ENCODE peak calls at places on chromosomes 1 and 21, in five cellular contexts. One of them, this sample, is unnamed.
A peak's percentile ranks its signal among the peaks of the same experiment; 100 is the strongest.

GRCh38 chr1:98383341-98383740 is 278.2 kb upstream of the SNX7 start:
- DNase-seq in stimulated activated CD8-positive, alpha-beta memory T cell treated with anti-CD3 and anti-CD28 coated beads, Interleukin-15, amount 100 ng/mL, for 1 hour: no peak
- DNase-seq in GM03348: no peak
- DNase-seq in stimulated activated CD4-positive, alpha-beta T cell treated with anti-CD3 and anti-CD28 coated beads, Interleukin-2, amount 100 ng/mL, for 24 hours: no peak
- DNase-seq in T-helper 9 cell: no peak
- DNase-seq in this sample: no peak

GRCh38 chr1:67724928-67725560 is 40.0 kb downstream of the GADD45A start:
- DNase-seq in stimulated activated CD8-positive, alpha-beta memory T cell treated with anti-CD3 and anti-CD28 coated beads, Interleukin-15, amount 100 ng/mL, for 1 hour: no peak
- DNase-seq in GM03348: peak; percentile 63
- DNase-seq in stimulated activated CD4-positive, alpha-beta T cell treated with anti-CD3 and anti-CD28 coated beads, Interleukin-2, amount 100 ng/mL, for 24 hours: no peak
- DNase-seq in T-helper 9 cell: no peak
- DNase-seq in this sample: no peak

GRCh38 chr1:53600001-53600400 is 139.0 kb downstream of the GLIS1 start:
- DNase-seq in stimulated activated CD8-positive, alpha-beta memory T cell treated with anti-CD3 and anti-CD28 coated beads, Interleukin-15, amount 100 ng/mL, for 1 hour: no peak
- DNase-seq in GM03348: no peak
- DNase-seq in stimulated activated CD4-positive, alpha-beta T cell treated with anti-CD3 and anti-CD28 coated beads, Interleukin-2, amount 100 ng/mL, for 24 hours: no peak
- DNase-seq in T-helper 9 cell: no peak
- DNase-seq in this sample: no peak

GRCh38 chr1:156591432-156592157 is at the start of gene NAXE:
- DNase-seq in stimulated activated CD8-positive, alpha-beta memory T cell treated with anti-CD3 and anti-CD28 coated beads, Interleukin-15, amount 100 ng/mL, for 1 hour: peak; percentile 38
- DNase-seq in GM03348: peak; percentile 96
- DNase-seq in stimulated activated CD4-positive, alpha-beta T cell treated with anti-CD3 and anti-CD28 coated beads, Interleukin-2, amount 100 ng/mL, for 24 hours: peak; percentile 76
- DNase-seq in T-helper 9 cell: peak; percentile 55
- DNase-seq in this sample: peak; percentile 51

GRCh38 chr1:76465030-76465429 is 390.5 kb downstream of the ST6GALNAC3 start:
- DNase-seq in stimulated activated CD8-positive, alpha-beta memory T cell treated with anti-CD3 and anti-CD28 coated beads, Interleukin-15, amount 100 ng/mL, for 1 hour: no peak
- DNase-seq in GM03348: no peak
- DNase-seq in stimulated activated CD4-positive, alpha-beta T cell treated with anti-CD3 and anti-CD28 coated beads, Interleukin-2, amount 100 ng/mL, for 24 hours: no peak
- DNase-seq in T-helper 9 cell: no peak
- DNase-seq in this sample: no peak

GRCh38 chr1:151511636-151512215 is 539 bp downstream of the CGN start:
- DNase-seq in stimulated activated CD8-positive, alpha-beta memory T cell treated with anti-CD3 and anti-CD28 coated beads, Interleukin-15, amount 100 ng/mL, for 1 hour: no peak
- DNase-seq in GM03348: peak; percentile 21
- DNase-seq in stimulated activated CD4-positive, alpha-beta T cell treated with anti-CD3 and anti-CD28 coated beads, Interleukin-2, amount 100 ng/mL, for 24 hours: peak; percentile 35
- DNase-seq in T-helper 9 cell: peak; percentile 31
- DNase-seq in this sample: peak; percentile 9

GRCh38 chr1:156371553-156372264 is 2.7 kb downstream of the RHBG start:
- DNase-seq in stimulated activated CD8-positive, alpha-beta memory T cell treated with anti-CD3 and anti-CD28 coated beads, Interleukin-15, amount 100 ng/mL, for 1 hour: no peak
- DNase-seq in GM03348: peak; percentile 70
- DNase-seq in stimulated activated CD4-positive, alpha-beta T cell treated with anti-CD3 and anti-CD28 coated beads, Interleukin-2, amount 100 ng/mL, for 24 hours: no peak
- DNase-seq in T-helper 9 cell: no peak
- DNase-seq in this sample: no peak

GRCh38 chr1:164726235-164726634 is 167.3 kb downstream of the PBX1 start:
- DNase-seq in stimulated activated CD8-positive, alpha-beta memory T cell treated with anti-CD3 and anti-CD28 coated beads, Interleukin-15, amount 100 ng/mL, for 1 hour: no peak
- DNase-seq in GM03348: peak; percentile 72
- DNase-seq in stimulated activated CD4-positive, alpha-beta T cell treated with anti-CD3 and anti-CD28 coated beads, Interleukin-2, amount 100 ng/mL, for 24 hours: no peak
- DNase-seq in T-helper 9 cell: no peak
- DNase-seq in this sample: no peak

GRCh38 chr1:183648042-183648441 is 5.1 kb downstream of the APOBEC4 start:
- DNase-seq in stimulated activated CD8-positive, alpha-beta memory T cell treated with anti-CD3 and anti-CD28 coated beads, Interleukin-15, amount 100 ng/mL, for 1 hour: no peak
- DNase-seq in GM03348: no peak
- DNase-seq in stimulated activated CD4-positive, alpha-beta T cell treated with anti-CD3 and anti-CD28 coated beads, Interleukin-2, amount 100 ng/mL, for 24 hours: no peak
- DNase-seq in T-helper 9 cell: no peak
- DNase-seq in this sample: no peak

GRCh38 chr1:36098650-36099365 is 10.1 kb downstream of the ADPRS start:
- DNase-seq in stimulated activated CD8-positive, alpha-beta memory T cell treated with anti-CD3 and anti-CD28 coated beads, Interleukin-15, amount 100 ng/mL, for 1 hour: no peak
- DNase-seq in GM03348: no peak
- DNase-seq in stimulated activated CD4-positive, alpha-beta T cell treated with anti-CD3 and anti-CD28 coated beads, Interleukin-2, amount 100 ng/mL, for 24 hours: no peak
- DNase-seq in T-helper 9 cell: no peak
- DNase-seq in this sample: no peak

GRCh38 chr1:115433483-115433882 is 95.4 kb upstream of the NGF start:
- DNase-seq in stimulated activated CD8-positive, alpha-beta memory T cell treated with anti-CD3 and anti-CD28 coated beads, Interleukin-15, amount 100 ng/mL, for 1 hour: no peak
- DNase-seq in GM03348: no peak
- DNase-seq in stimulated activated CD4-positive, alpha-beta T cell treated with anti-CD3 and anti-CD28 coated beads, Interleukin-2, amount 100 ng/mL, for 24 hours: no peak
- DNase-seq in T-helper 9 cell: no peak
- DNase-seq in this sample: no peak

GRCh38 chr1:221292652-221293051 is 413.4 kb downstream of the HLX start:
- DNase-seq in stimulated activated CD8-positive, alpha-beta memory T cell treated with anti-CD3 and anti-CD28 coated beads, Interleukin-15, amount 100 ng/mL, for 1 hour: no peak
- DNase-seq in GM03348: no peak
- DNase-seq in stimulated activated CD4-positive, alpha-beta T cell treated with anti-CD3 and anti-CD28 coated beads, Interleukin-2, amount 100 ng/mL, for 24 hours: no peak
- DNase-seq in T-helper 9 cell: no peak
- DNase-seq in this sample: no peak

GRCh38 chr1:41474490-41475271 is 9.8 kb downstream of the EDN2 start:
- DNase-seq in stimulated activated CD8-positive, alpha-beta memory T cell treated with anti-CD3 and anti-CD28 coated beads, Interleukin-15, amount 100 ng/mL, for 1 hour: no peak
- DNase-seq in GM03348: no peak
- DNase-seq in stimulated activated CD4-positive, alpha-beta T cell treated with anti-CD3 and anti-CD28 coated beads, Interleukin-2, amount 100 ng/mL, for 24 hours: no peak
- DNase-seq in T-helper 9 cell: no peak
- DNase-seq in this sample: no peak

GRCh38 chr1:173103006-173103405 is 52.3 kb upstream of the TNFSF18 start:
- DNase-seq in stimulated activated CD8-positive, alpha-beta memory T cell treated with anti-CD3 and anti-CD28 coated beads, Interleukin-15, amount 100 ng/mL, for 1 hour: no peak
- DNase-seq in GM03348: no peak
- DNase-seq in stimulated activated CD4-positive, alpha-beta T cell treated with anti-CD3 and anti-CD28 coated beads, Interleukin-2, amount 100 ng/mL, for 24 hours: no peak
- DNase-seq in T-helper 9 cell: no peak
- DNase-seq in this sample: no peak

GRCh38 chr1:39154553-39155361 is 49.7 kb upstream of the MACF1 start:
- DNase-seq in stimulated activated CD8-positive, alpha-beta memory T cell treated with anti-CD3 and anti-CD28 coated beads, Interleukin-15, amount 100 ng/mL, for 1 hour: no peak
- DNase-seq in GM03348: peak; percentile 82
- DNase-seq in stimulated activated CD4-positive, alpha-beta T cell treated with anti-CD3 and anti-CD28 coated beads, Interleukin-2, amount 100 ng/mL, for 24 hours: no peak
- DNase-seq in T-helper 9 cell: no peak
- DNase-seq in this sample: no peak

GRCh38 chr21:43832158-43832550 is 32.9 kb upstream of the AGPAT3 start:
- DNase-seq in stimulated activated CD8-positive, alpha-beta memory T cell treated with anti-CD3 and anti-CD28 coated beads, Interleukin-15, amount 100 ng/mL, for 1 hour: no peak
- DNase-seq in GM03348: no peak
- DNase-seq in stimulated activated CD4-positive, alpha-beta T cell treated with anti-CD3 and anti-CD28 coated beads, Interleukin-2, amount 100 ng/mL, for 24 hours: no peak
- DNase-seq in T-helper 9 cell: no peak
- DNase-seq in this sample: no peak

GRCh38 chr1:212956231-212956630 is 5.9 kb downstream of the VASH2 start:
- DNase-seq in stimulated activated CD8-positive, alpha-beta memory T cell treated with anti-CD3 and anti-CD28 coated beads, Interleukin-15, amount 100 ng/mL, for 1 hour: no peak
- DNase-seq in GM03348: no peak
- DNase-seq in stimulated activated CD4-positive, alpha-beta T cell treated with anti-CD3 and anti-CD28 coated beads, Interleukin-2, amount 100 ng/mL, for 24 hours: no peak
- DNase-seq in T-helper 9 cell: no peak
- DNase-seq in this sample: no peak

GRCh38 chr1:117241512-117241911 is 30.8 kb upstream of the VTCN1 start:
- DNase-seq in stimulated activated CD8-positive, alpha-beta memory T cell treated with anti-CD3 and anti-CD28 coated beads, Interleukin-15, amount 100 ng/mL, for 1 hour: no peak
- DNase-seq in GM03348: no peak
- DNase-seq in stimulated activated CD4-positive, alpha-beta T cell treated with anti-CD3 and anti-CD28 coated beads, Interleukin-2, amount 100 ng/mL, for 24 hours: no peak
- DNase-seq in T-helper 9 cell: no peak
- DNase-seq in this sample: no peak

GRCh38 chr1:191752342-191752741 is 405.9 kb upstream of the RGS18 start:
- DNase-seq in stimulated activated CD8-positive, alpha-beta memory T cell treated with anti-CD3 and anti-CD28 coated beads, Interleukin-15, amount 100 ng/mL, for 1 hour: no peak
- DNase-seq in GM03348: no peak
- DNase-seq in stimulated activated CD4-positive, alpha-beta T cell treated with anti-CD3 and anti-CD28 coated beads, Interleukin-2, amount 100 ng/mL, for 24 hours: no peak
- DNase-seq in T-helper 9 cell: no peak
- DNase-seq in this sample: no peak

GRCh38 chr1:8077120-8077573 is 51.0 kb upstream of the ERRFI1 start:
- DNase-seq in stimulated activated CD8-positive, alpha-beta memory T cell treated with anti-CD3 and anti-CD28 coated beads, Interleukin-15, amount 100 ng/mL, for 1 hour: no peak
- DNase-seq in GM03348: peak; percentile 82
- DNase-seq in stimulated activated CD4-positive, alpha-beta T cell treated with anti-CD3 and anti-CD28 coated beads, Interleukin-2, amount 100 ng/mL, for 24 hours: no peak
- DNase-seq in T-helper 9 cell: no peak
- DNase-seq in this sample: no peak

GRCh38 chr1:181676269-181676668 is 193.0 kb downstream of the CACNA1E start:
- DNase-seq in stimulated activated CD8-positive, alpha-beta memory T cell treated with anti-CD3 and anti-CD28 coated beads, Interleukin-15, amount 100 ng/mL, for 1 hour: no peak
- DNase-seq in GM03348: peak; percentile 22
- DNase-seq in stimulated activated CD4-positive, alpha-beta T cell treated with anti-CD3 and anti-CD28 coated beads, Interleukin-2, amount 100 ng/mL, for 24 hours: no peak
- DNase-seq in T-helper 9 cell: no peak
- DNase-seq in this sample: no peak

GRCh38 chr1:67214420-67215174 is 48.3 kb downstream of the IL23R start:
- DNase-seq in stimulated activated CD8-positive, alpha-beta memory T cell treated with anti-CD3 and anti-CD28 coated beads, Interleukin-15, amount 100 ng/mL, for 1 hour: peak; percentile 12
- DNase-seq in GM03348: peak; percentile 24
- DNase-seq in stimulated activated CD4-positive, alpha-beta T cell treated with anti-CD3 and anti-CD28 coated beads, Interleukin-2, amount 100 ng/mL, for 24 hours: peak; percentile 69
- DNase-seq in T-helper 9 cell: peak; percentile 28
- DNase-seq in this sample: peak; percentile 25

GRCh38 chr1:204438628-204439027 is 27.0 kb upstream of the PPP1R15B start:
- DNase-seq in stimulated activated CD8-positive, alpha-beta memory T cell treated with anti-CD3 and anti-CD28 coated beads, Interleukin-15, amount 100 ng/mL, for 1 hour: no peak
- DNase-seq in GM03348: peak; percentile 93
- DNase-seq in stimulated activated CD4-positive, alpha-beta T cell treated with anti-CD3 and anti-CD28 coated beads, Interleukin-2, amount 100 ng/mL, for 24 hours: no peak
- DNase-seq in T-helper 9 cell: no peak
- DNase-seq in this sample: no peak

GRCh38 chr1:38006008-38006828 is 904 bp upstream of the FHL3 start:
- DNase-seq in stimulated activated CD8-positive, alpha-beta memory T cell treated with anti-CD3 and anti-CD28 coated beads, Interleukin-15, amount 100 ng/mL, for 1 hour: no peak
- DNase-seq in GM03348: no peak
- DNase-seq in stimulated activated CD4-positive, alpha-beta T cell treated with anti-CD3 and anti-CD28 coated beads, Interleukin-2, amount 100 ng/mL, for 24 hours: no peak
- DNase-seq in T-helper 9 cell: no peak
- DNase-seq in this sample: no peak

This sample was measured in T follicular helper cell.